ENCODE peak calls at places on chromosome 21, in five cellular contexts. K is CD8-positive, alpha-beta T cell; Q is kidney epithelial cell; R is endothelial cell; M is retinal pigment epithelial cell. J is an unnamed sample.

GRCh38 chr21:36825683-36826082 is 126.8 kb downstream of the SIM2 start:
- DNase-seq in Q (no peak), M (no peak), K (no peak), R (no peak), J (no peak)

GRCh38 chr21:23664193-23664694 is 1943.0 kb downstream of the MRPL39 start:
- DNase-seq in Q (no peak), R (no peak), M (no peak), K (no peak), J (no peak)

GRCh38 chr21:36697473-36698159 is 1.3 kb upstream of the SIM2 start:
- DNase-seq in M (no peak), R (peak), Q (no peak), K (no peak), J (peak)

GRCh38 chr21:28230559-28230958 is 762.1 kb downstream of the LTN1 start:
- DNase-seq in M (no peak), K (no peak), R (no peak), Q (no peak), J (no peak)

GRCh38 chr21:28521932-28522826 is 470.5 kb downstream of the LTN1 start:
- DNase-seq in K (no peak), Q (no peak), R (peak), M (no peak), J (no peak)

GRCh38 chr21:38716088-38716487 is 89.6 kb upstream of the ETS2 start:
- DNase-seq in Q (no peak), M (no peak), R (no peak), K (no peak), J (no peak)

GRCh38 chr21:23534833-23535232 is 2072.4 kb downstream of the MRPL39 start:
- DNase-seq in M (no peak), K (no peak), Q (no peak), R (no peak), J (no peak)

GRCh38 chr21:33029975-33030461 is 4.3 kb downstream of the OLIG2 start:
- DNase-seq in K (no peak), M (no peak), Q (no peak), R (no peak), J (no peak)

GRCh38 chr21:16978309-16978895 is 534.4 kb upstream of the CXADR start:
- DNase-seq in K (no peak), Q (no peak), M (no peak), R (no peak), J (no peak)

GRCh38 chr21:28704746-28705145 is 287.9 kb downstream of the LTN1 start:
- DNase-seq in M (no peak), Q (no peak), R (no peak), K (no peak), J (no peak)

GRCh38 chr21:23921670-23922418 is 1685.4 kb downstream of the MRPL39 start:
- DNase-seq in K (no peak), R (no peak), Q (no peak), M (no peak), J (no peak)

GRCh38 chr21:34888569-34889286 is 160.4 kb downstream of the RUNX1 start:
- DNase-seq in M (peak), Q (peak), K (peak), R (peak), J (peak)
- TF ChIP-seq CTCF in M (no peak), Q (no peak), K (no peak), R (no peak), J (no peak)

GRCh38 chr21:42257091-42257760 is 38.3 kb downstream of the ABCG1 start:
- DNase-seq in R (no peak), M (no peak), Q (no peak), K (no peak), J (no peak)

GRCh38 chr21:42256316-42256715 is 37.4 kb downstream of the ABCG1 start:
- DNase-seq in K (no peak), M (no peak), Q (no peak), R (no peak), J (no peak)

GRCh38 chr21:42258885-42259407 is 40.0 kb downstream of the ABCG1 start:
- DNase-seq in Q (no peak), K (no peak), M (no peak), R (no peak), J (no peak)

GRCh38 chr21:42260121-42260520 is 41.2 kb downstream of the ABCG1 start:
- DNase-seq in Q (no peak), K (no peak), M (no peak), R (no peak), J (no peak)

DNA sequence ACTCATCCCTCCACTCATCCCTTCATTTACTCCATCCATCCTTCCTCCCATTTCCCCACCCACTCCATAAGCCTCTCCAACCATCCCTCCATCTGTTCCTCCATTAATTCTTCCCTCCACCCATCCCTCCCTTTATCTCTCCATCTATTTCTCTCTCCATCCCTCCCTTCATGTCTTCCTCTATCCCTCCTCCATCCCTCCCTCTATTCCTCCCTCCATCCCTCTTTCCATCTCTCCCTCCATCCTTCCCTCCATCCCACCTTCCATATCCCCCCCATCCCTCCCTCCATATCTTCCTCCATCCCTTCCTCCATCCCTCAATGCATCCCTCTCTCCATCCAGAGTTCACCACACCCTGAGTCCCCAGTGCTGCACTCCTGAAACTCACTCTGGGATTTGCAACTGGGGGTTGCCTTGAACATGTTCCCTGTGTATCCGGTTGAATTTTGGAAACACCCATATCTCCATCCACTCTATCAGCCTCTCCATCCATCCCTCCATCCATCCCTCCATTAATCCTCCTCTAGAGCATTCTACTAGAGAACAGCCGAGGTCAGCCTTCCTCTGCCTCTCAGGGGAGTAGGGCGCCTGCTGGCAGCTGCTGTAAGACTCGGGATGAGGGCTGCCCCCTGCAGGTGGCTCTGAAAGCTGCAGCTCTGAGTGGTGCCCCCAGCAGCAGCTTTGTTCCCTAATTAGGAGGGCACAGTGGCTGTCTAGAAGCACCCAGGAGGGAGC is 39.4 kb downstream of the ABCG1 start:
- DNase-seq in R (peak), M (no peak), K (peak), Q (no peak), J (peak)
- TF ChIP-seq CTCF in R (peak), M (peak), K (peak), Q (peak), J (peak)

GRCh38 chr21:42024261-42024877 is 14.2 kb upstream of the ZBTB21 start:
- DNase-seq in K (no peak), M (no peak), Q (no peak), R (no peak), J (no peak)
- TF ChIP-seq CTCF in K (no peak), M (no peak), Q (no peak), R (no peak), J (no peak)

DNA sequence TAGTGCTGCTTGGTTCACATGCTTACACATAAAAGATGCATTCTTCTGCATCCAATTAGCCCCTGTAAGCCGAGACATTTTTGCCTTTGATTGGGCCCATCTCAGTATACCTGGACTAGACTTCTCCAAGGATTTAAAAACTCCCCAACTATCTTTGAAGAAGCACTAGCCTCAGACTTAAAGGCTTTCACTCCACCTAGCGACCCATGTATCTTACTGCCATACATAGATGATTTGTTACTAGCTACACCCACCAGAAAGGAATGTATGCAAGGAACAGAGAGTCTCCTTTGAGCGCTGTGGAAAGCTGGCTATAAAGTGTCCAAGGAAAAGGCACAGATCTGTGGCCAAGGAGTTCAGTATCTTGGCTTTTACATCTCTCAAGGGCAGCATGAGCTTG is 91.7 kb downstream of the LIPI start:
- DNase-seq in M (no peak), R (no peak), K (no peak), Q (no peak), J (no peak)
- TF ChIP-seq CTCF in M (peak), R (no peak), K (no peak), Q (no peak), J (no peak)

GRCh38 chr21:46120301-46121285 is 22.7 kb downstream of the COL6A2 start:
- DNase-seq in Q (no peak), M (no peak), K (no peak), R (no peak), J (no peak)

GRCh38 chr21:46122758-46123683 is 25.1 kb downstream of the COL6A2 start:
- DNase-seq in Q (no peak), M (no peak), R (no peak), K (no peak), J (no peak)

GRCh38 chr21:46119565-46120271 is 21.8 kb downstream of the COL6A2 start:
- DNase-seq in R (no peak), M (no peak), Q (no peak), K (no peak), J (no peak)

GRCh38 chr21:46122241-46122671 is 24.3 kb downstream of the COL6A2 start:
- DNase-seq in M (no peak), K (no peak), Q (no peak), R (no peak), J (no peak)

DNA sequence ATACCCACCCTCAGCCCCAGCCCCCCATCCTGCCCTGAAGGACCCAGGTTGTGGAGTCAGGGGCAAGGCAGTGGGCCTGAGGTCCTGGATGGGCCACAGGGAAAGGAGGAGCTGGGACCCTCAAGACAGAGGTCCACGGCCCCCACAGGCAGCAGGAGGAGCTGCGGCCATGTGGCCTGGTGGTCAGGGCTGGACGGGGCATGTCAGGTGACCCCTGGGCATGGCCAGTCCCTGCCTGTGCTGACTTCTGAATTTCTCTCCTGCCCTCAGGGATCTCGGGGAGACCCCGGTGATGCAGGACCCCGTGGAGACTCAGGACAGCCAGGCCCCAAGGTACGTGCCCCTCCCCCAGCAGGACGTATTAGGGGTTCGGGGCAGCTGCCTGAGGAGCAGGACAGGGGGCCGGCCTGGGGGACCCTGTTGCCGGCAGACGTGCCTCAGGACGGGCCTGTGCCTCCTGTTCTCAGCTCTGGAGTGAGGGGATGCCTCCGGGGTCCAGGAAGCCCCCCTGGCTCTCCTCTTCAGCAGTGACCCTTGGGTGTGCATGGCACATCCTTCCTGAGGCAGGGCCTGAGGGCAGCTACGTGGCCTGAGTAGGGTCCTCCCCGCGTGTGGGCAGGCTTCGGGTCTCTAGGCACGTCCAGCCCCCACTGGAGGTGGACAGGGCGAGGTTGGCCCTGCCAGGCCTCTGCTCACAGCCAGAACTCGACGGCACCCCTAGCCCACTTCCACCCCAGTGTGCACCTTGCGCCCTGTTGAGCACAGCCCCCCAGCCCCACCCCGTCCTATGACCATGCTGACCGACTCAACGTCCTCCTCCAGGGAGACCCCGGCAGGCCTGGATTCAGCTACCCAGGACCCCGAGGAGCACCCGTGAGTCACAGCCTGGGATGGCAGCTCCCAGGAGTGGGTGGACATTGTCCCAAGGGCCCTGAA is 23.6 kb downstream of the COL6A2 start:
- DNase-seq in M (no peak), R (peak), Q (no peak), K (no peak), J (no peak)
- TF ChIP-seq CTCF in M (no peak), R (no peak), Q (no peak), K (no peak), J (no peak)

GRCh38 chr21:44509539-44509938 is 30.5 kb downstream of the KRTAP10-1 start:
- DNase-seq in R (no peak), M (no peak), K (no peak), Q (no peak), J (no peak)
- TF ChIP-seq CTCF in R (no peak), M (peak), K (no peak), Q (peak), J (no peak)

GRCh38 chr21:31041295-31042079 is 3.2 kb upstream of the KRTAP19-8 start:
- DNase-seq in R (no peak), K (no peak), M (no peak), Q (no peak), J (no peak)
- TF ChIP-seq CTCF in R (no peak), K (no peak), M (no peak), Q (no peak), J (no peak)